ENCODE peak calls at places on chromosome X, in eight cellular contexts. One of them, this sample, is unnamed.

GRCh38 chrX:115339441-115340025 is 50.0 kb downstream of the LUZP4 start:
- DNase-seq in Right ventricle myocardium inferior: no peak
- DNase-seq in adipocyte: peak
- DNase-seq in left ventricle myocardium superior: no peak
- DNase-seq in activated B cell treated with CpG ODN at 0.5 μM for 24 hours: no peak
- DNase-seq in ELF-1: no peak
- DNase-seq in Kasumi-1: no peak
- DNase-seq in cerebellar cortex: no peak
- DNase-seq in this sample: no peak

GRCh38 chrX:14702145-14702544 is 170.7 kb downstream of the FANCB start:
- DNase-seq in Kasumi-1: no peak
- DNase-seq in activated B cell treated with CpG ODN at 0.5 μM for 24 hours: no peak
- DNase-seq in left ventricle myocardium superior: no peak
- DNase-seq in cerebellar cortex: no peak
- DNase-seq in Right ventricle myocardium inferior: no peak
- DNase-seq in ELF-1: no peak
- DNase-seq in adipocyte: no peak
- DNase-seq in this sample: no peak

GRCh38 chrX:64204252-64204651 is 1.3 kb downstream of the AMER1 start:
- DNase-seq in cerebellar cortex: peak
- DNase-seq in adipocyte: peak
- DNase-seq in ELF-1: peak
- DNase-seq in Kasumi-1: no peak
- DNase-seq in Right ventricle myocardium inferior: peak
- DNase-seq in activated B cell treated with CpG ODN at 0.5 μM for 24 hours: no peak
- DNase-seq in left ventricle myocardium superior: peak
- DNase-seq in this sample: no peak

GRCh38 chrX:34058005-34058404 is 74.1 kb downstream of the FAM47A start:
- DNase-seq in activated B cell treated with CpG ODN at 0.5 μM for 24 hours: no peak
- DNase-seq in left ventricle myocardium superior: no peak
- DNase-seq in cerebellar cortex: no peak
- DNase-seq in Kasumi-1: no peak
- DNase-seq in Right ventricle myocardium inferior: no peak
- DNase-seq in ELF-1: peak
- DNase-seq in adipocyte: no peak
- DNase-seq in this sample: no peak

GRCh38 chrX:124347242-124347641 is 879 bp downstream of the SH2D1A start:
- DNase-seq in left ventricle myocardium superior: no peak
- DNase-seq in Kasumi-1: no peak
- DNase-seq in ELF-1: no peak
- DNase-seq in activated B cell treated with CpG ODN at 0.5 μM for 24 hours: no peak
- DNase-seq in Right ventricle myocardium inferior: no peak
- DNase-seq in cerebellar cortex: no peak
- DNase-seq in adipocyte: no peak
- DNase-seq in this sample: no peak

GRCh38 chrX:131895002-131895401 is 128.1 kb upstream of the STK26 start:
- DNase-seq in ELF-1: no peak
- DNase-seq in adipocyte: no peak
- DNase-seq in Right ventricle myocardium inferior: no peak
- DNase-seq in Kasumi-1: no peak
- DNase-seq in left ventricle myocardium superior: no peak
- DNase-seq in activated B cell treated with CpG ODN at 0.5 μM for 24 hours: no peak
- DNase-seq in cerebellar cortex: no peak
- DNase-seq in this sample: no peak

GRCh38 chrX:133337250-133337649 is 78.0 kb downstream of the GPC4 start:
- DNase-seq in activated B cell treated with CpG ODN at 0.5 μM for 24 hours: no peak
- DNase-seq in Right ventricle myocardium inferior: no peak
- DNase-seq in cerebellar cortex: no peak
- DNase-seq in Kasumi-1: no peak
- DNase-seq in adipocyte: no peak
- DNase-seq in left ventricle myocardium superior: no peak
- DNase-seq in ELF-1: no peak
- DNase-seq in this sample: no peak

GRCh38 chrX:11381464-11381863 is 88.3 kb downstream of the AMELX start:
- DNase-seq in left ventricle myocardium superior: no peak
- DNase-seq in adipocyte: peak
- DNase-seq in ELF-1: peak
- DNase-seq in activated B cell treated with CpG ODN at 0.5 μM for 24 hours: no peak
- DNase-seq in cerebellar cortex: peak
- DNase-seq in Right ventricle myocardium inferior: no peak
- DNase-seq in Kasumi-1: peak
- DNase-seq in this sample: no peak

This sample was measured in immature natural killer cell.